ENCODE peak calls at places on chromosomes 16 and 17, in nine cellular contexts. A is NCI-H1930; S is progenitor cell of endocrine pancreas; Y is BE2C; O is NCI-H460; P is fibroblast of lung; I is activated CD4-positive, alpha-beta T cell treated with anti-CD3 and anti-CD28 coated beads, Interleukin-2, amount 50 U/mL, for 4 hours; U is AG09309; B is AG08396. D is an unnamed sample.

GRCh38 chr16:67441289-67441753 is 10.4 kb downstream of the HSD11B2 start:
- DNase-seq in A (no peak), S (no peak), Y (peak), O (no peak), P (no peak), I (no peak), U (no peak), B (no peak), D (no peak)

GRCh38 chr16:79269211-79269863 is 331.2 kb downstream of the MAF start:
- DNase-seq in A (no peak), S (no peak), Y (no peak), O (no peak), P (no peak), I (peak), U (no peak), B (no peak), D (no peak)

GRCh38 chr17:73976676-73977521 is 226.6 kb upstream of the RPL38 start:
- DNase-seq in A (no peak), S (no peak), Y (peak), O (no peak), P (no peak), I (no peak), U (no peak), B (no peak), D (no peak)

GRCh38 chr16:72963921-72964320 is 84.0 kb downstream of the ZFHX3 start:
- DNase-seq in A (no peak), S (no peak), Y (no peak), O (no peak), P (peak), I (no peak), U (no peak), B (no peak), D (peak)

GRCh38 chr17:50514936-50515702 is 6.9 kb downstream of the MYCBPAP start:
- DNase-seq in A (no peak), S (no peak), Y (no peak), O (no peak), P (no peak), I (no peak), U (no peak), B (no peak), D (no peak)

GRCh38 chr17:73010414-73010813 is 82.1 kb downstream of the SLC39A11 start:
- DNase-seq in A (no peak), S (no peak), Y (no peak), O (no peak), P (no peak), I (no peak), U (no peak), B (no peak), D (no peak)

GRCh38 chr17:79203016-79203415 is 128.4 kb downstream of the ENGASE start:
- DNase-seq in A (no peak), S (no peak), Y (no peak), O (no peak), P (no peak), I (no peak), U (no peak), B (no peak), D (no peak)

GRCh38 chr17:73302189-73302588 is 9.6 kb downstream of the CDC42EP4 start:
- DNase-seq in A (no peak), S (no peak), Y (no peak), O (no peak), P (no peak), I (no peak), U (no peak), B (no peak), D (peak)

GRCh38 chr17:47742319-47743181 is 9.5 kb downstream of the TBX21 start:
- DNase-seq in A (no peak), S (peak), Y (peak), O (no peak), P (no peak), I (no peak), U (no peak), B (peak), D (no peak)

GRCh38 chr17:320139-320538 is 32.5 kb downstream of the RPH3AL start:
- DNase-seq in A (no peak), S (no peak), Y (no peak), O (no peak), P (peak), I (no peak), U (no peak), B (no peak), D (no peak)

GRCh38 chr17:7838291-7839075 is 4.5 kb downstream of the KDM6B start:
- DNase-seq in A (peak), S (no peak), Y (peak), O (peak), P (peak), I (peak), U (no peak), B (peak), D (peak)

GRCh38 chr17:75625813-75626486 is 7.3 kb upstream of the SMIM5 start:
- DNase-seq in A (peak), S (peak), Y (peak), O (no peak), P (peak), I (no peak), U (no peak), B (peak), D (peak)

GRCh38 chr17:19487009-19487600 is 46.5 kb upstream of the SLC47A1 start:
- DNase-seq in A (no peak), S (no peak), Y (no peak), O (no peak), P (peak), I (no peak), U (no peak), B (no peak), D (no peak)

GRCh38 chr16:56990407-56991286 is 1.3 kb downstream of the NLRC5 start:
- DNase-seq in A (no peak), S (no peak), Y (no peak), O (no peak), P (no peak), I (no peak), U (no peak), B (no peak), D (no peak)

GRCh38 chr16:79217375-79218011 is 383.0 kb downstream of the MAF start:
- DNase-seq in A (no peak), S (no peak), Y (no peak), O (no peak), P (no peak), I (no peak), U (no peak), B (no peak), D (no peak)

GRCh38 chr17:31508310-31509094 is 117.0 kb downstream of the RAB11FIP4 start:
- DNase-seq in A (no peak), S (no peak), Y (no peak), O (no peak), P (no peak), I (peak), U (no peak), B (no peak), D (no peak)

GRCh38 chr16:22188595-22189442 is 17.3 kb upstream of the EEF2K start:
- DNase-seq in A (peak), S (peak), Y (peak), O (peak), P (peak), I (peak), U (peak), B (peak), D (peak)

GRCh38 chr16:15403392-15403995 is 7.9 kb downstream of the MPV17L start:
- DNase-seq in A (no peak), S (no peak), Y (no peak), O (no peak), P (no peak), I (no peak), U (no peak), B (no peak), D (peak)

GRCh38 chr17:3035256-3035967 is 28.0 kb downstream of the OR1D5 start:
- DNase-seq in A (no peak), S (no peak), Y (no peak), O (no peak), P (no peak), I (no peak), U (no peak), B (no peak), D (no peak)

GRCh38 chr17:28326114-28326513 is 7.1 kb downstream of the TMEM97 start:
- DNase-seq in A (no peak), S (no peak), Y (no peak), O (no peak), P (no peak), I (no peak), U (no peak), B (no peak), D (no peak)

GRCh38 chr16:49490321-49490705 is 116.7 kb downstream of the C16orf78 start:
- DNase-seq in A (no peak), S (no peak), Y (no peak), O (no peak), P (no peak), I (no peak), U (no peak), B (no peak), D (no peak)